ENCODE peak calls at places on chromosome 22, in seven cellular contexts. N, O, H, C, Z, V and G are unnamed samples.

GRCh38 chr22:22235564-22235963 is 9.0 kb upstream of the VPREB1 start:
- DNase-seq in N (no peak), O (peak), H (peak), C (no peak), Z (no peak), V (no peak), G (peak)

GRCh38 chr22:22576244-22576988 is 17.4 kb upstream of the PRAME start:
- DNase-seq in N (peak), O (peak), H (peak), C (peak), Z (no peak), V (no peak), G (peak)

GRCh38 chr22:43288807-43289417 is 54.3 kb downstream of the SCUBE1 start:
- DNase-seq in N (no peak), O (peak), H (no peak), C (no peak), Z (no peak), V (no peak), G (no peak)

GRCh38 chr22:20319745-20320658 is at the start of gene DGCR6L:
- DNase-seq in N (peak), O (peak), H (peak), C (peak), Z (peak), V (peak), G (peak)

GRCh38 chr22:32754413-32755041 is 47.0 kb upstream of the TIMP3 start:
- DNase-seq in N (peak), O (no peak), H (no peak), C (peak), Z (no peak), V (no peak), G (no peak)

GRCh38 chr22:20155330-20156041 is 4.6 kb upstream of the CCDC188 start:
- DNase-seq in N (no peak), O (no peak), H (no peak), C (no peak), Z (peak), V (no peak), G (peak)

GRCh38 chr22:32473388-32473952 is 1.1 kb upstream of the FBXO7 start:
- DNase-seq in N (peak), O (peak), H (peak), C (peak), Z (no peak), V (no peak), G (peak)

GRCh38 chr22:21446128-21446826 is 20.9 kb upstream of the TMEM191C start:
- DNase-seq in N (no peak), O (peak), H (no peak), C (no peak), Z (peak), V (no peak), G (no peak)

GRCh38 chr22:19194751-19195536 is 16.4 kb upstream of the SLC25A1 start:
- DNase-seq in N (no peak), O (no peak), H (no peak), C (no peak), Z (peak), V (no peak), G (no peak)

DNA sequence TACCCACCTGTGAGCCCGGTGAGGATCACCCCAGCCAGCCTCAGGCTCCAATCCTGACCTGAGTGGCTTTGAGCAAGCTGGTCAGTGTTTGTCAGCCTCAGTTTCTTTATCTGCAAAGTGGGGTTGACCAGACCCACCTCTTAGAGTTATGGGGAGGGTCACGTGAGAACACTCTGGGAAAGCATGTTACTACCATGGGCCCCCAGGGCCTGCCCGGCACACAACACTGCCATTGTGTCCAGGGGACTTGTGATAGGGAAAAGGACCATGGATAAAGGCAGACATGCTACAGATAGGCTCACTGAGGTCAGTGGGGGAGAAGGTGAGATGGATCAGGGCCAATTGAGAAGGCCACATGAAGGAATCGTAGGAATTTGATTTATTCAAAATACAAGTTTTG is 32.1 kb upstream of the SUSD2 start:
- DNase-seq in N (no peak), O (no peak), H (no peak), C (no peak), Z (no peak), V (no peak), G (no peak)
- H3K27ac ChIP-seq in N (no peak), O (no peak), H (no peak), C (no peak), Z (no peak), V (no peak), G (no peak)

DNA sequence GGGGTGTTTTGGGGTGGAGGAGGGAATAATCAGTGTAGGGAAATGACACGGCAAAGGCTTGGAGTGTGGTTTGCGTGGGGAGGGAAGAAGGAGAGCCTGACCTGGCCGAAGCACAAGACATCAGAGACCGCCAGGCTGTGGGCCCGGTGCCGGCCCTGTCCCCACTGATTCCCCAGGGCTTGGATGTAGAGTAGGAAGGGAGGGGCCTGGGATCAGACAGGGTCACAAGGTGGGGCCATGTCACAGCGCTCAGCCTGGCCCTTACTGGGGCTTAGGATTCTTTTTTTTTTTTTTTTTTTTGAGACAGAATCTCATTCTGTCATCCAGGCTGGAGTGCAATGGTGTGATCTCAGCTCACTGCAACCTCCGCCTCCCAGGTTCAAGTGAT is 9.8 kb downstream of the PICK1 start:
- DNase-seq in N (no peak), O (no peak), H (no peak), C (no peak), Z (peak), V (no peak), G (no peak)
- H3K9ac ChIP-seq in N (no peak), O (no peak), H (no peak), C (no peak), Z (no peak), V (no peak), G (no peak)

DNA sequence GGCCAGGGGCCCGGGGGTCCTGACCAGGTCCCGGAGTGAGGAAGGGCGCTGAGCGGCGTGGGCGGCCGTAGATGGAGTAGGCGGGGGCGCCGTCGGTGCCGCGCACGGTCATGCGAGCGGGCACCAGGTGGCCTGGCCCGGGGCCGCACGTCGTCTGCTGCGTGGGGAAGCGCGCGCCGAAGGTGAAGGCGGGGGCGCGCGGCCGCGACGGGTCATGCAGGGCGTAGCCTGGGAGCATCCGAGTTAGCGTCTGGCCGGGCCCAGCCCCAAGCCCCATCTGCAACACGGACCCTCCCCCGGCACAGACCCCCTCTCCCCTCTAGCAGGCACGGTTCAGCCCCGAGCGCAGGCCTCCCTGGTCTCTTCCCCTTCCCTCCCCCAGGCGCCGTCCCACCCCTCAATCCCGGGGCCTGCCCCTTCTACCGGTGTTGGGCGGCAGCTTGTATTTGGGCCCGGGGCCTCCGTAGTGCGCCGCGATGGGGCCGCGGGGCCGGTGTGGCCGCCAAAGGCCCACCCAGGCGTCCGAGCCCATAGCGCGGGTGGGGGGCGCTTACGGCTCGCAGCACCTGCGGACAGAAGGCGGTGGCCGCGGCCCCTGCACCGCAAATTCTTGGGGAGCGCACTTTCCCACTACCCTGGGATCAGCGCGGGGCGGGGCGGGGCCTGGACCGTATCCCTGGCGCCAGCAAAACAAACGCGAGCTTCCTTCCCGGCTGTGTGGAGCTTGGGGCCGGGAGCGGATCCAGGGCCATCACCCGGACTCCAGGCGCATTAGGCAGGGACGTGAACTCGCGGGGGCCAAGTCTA is 1.9 kb upstream of the TYMP start:
- DNase-seq in N (peak), O (peak), H (peak), C (peak), Z (peak), V (no peak), G (peak)
- H3K27ac ChIP-seq in N (no peak), O (no peak), H (peak), C (no peak), Z (peak), V (no peak), G (peak)

GRCh38 chr22:45552017-45552411 is 49.3 kb downstream of the FBLN1 start:
- DNase-seq in N (no peak), O (peak), H (no peak), C (no peak), Z (peak), V (no peak), G (no peak)

GRCh38 chr22:45554861-45555260 is 52.2 kb downstream of the FBLN1 start:
- DNase-seq in N (no peak), O (no peak), H (no peak), C (no peak), Z (peak), V (no peak), G (no peak)

GRCh38 chr22:45552580-45553332 is 50.1 kb downstream of the FBLN1 start:
- DNase-seq in N (peak), O (peak), H (no peak), C (peak), Z (peak), V (no peak), G (peak)

GRCh38 chr22:45554040-45554406 is 51.3 kb downstream of the FBLN1 start:
- DNase-seq in N (no peak), O (no peak), H (no peak), C (no peak), Z (peak), V (no peak), G (no peak)

DNA sequence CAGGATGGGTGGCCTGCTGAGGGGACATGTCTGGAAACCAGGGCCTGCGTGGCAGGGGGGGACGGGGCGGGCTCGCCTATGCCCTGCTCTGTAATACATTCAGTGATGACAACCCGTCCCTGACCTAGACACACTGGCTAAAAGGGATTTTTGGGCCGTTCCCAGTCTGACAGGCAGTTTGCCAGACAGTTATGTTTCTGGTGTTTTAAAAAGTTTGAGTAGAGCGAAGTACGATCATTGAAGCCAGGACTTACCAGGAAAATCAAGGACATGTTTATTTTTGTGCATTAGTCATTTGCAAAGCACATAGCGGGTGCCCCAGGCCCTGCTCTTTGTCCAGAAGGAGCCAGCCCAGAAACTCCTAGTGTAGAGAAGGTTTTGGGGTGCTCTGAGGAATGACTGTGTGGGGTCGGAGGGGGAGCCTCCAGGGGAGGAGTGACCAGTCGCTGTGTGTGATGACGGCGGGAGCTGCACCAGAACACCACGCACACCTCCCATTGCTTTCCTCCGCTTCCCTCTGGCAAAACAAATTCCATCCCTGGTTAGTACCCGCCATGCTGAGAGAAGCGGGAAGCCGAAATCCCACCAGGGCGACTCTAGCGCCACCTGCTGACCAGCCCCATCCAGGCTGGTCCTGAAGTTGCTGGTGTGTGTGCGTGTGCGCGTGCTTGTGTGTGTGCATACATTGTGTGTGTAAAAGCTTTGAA is 50.8 kb downstream of the FBLN1 start:
- DNase-seq in N (peak), O (peak), H (peak), C (peak), Z (peak), V (peak), G (peak)
- H3K9ac ChIP-seq in N (peak), O (no peak), H (peak), C (peak), Z (no peak), V (no peak), G (no peak)

DNA sequence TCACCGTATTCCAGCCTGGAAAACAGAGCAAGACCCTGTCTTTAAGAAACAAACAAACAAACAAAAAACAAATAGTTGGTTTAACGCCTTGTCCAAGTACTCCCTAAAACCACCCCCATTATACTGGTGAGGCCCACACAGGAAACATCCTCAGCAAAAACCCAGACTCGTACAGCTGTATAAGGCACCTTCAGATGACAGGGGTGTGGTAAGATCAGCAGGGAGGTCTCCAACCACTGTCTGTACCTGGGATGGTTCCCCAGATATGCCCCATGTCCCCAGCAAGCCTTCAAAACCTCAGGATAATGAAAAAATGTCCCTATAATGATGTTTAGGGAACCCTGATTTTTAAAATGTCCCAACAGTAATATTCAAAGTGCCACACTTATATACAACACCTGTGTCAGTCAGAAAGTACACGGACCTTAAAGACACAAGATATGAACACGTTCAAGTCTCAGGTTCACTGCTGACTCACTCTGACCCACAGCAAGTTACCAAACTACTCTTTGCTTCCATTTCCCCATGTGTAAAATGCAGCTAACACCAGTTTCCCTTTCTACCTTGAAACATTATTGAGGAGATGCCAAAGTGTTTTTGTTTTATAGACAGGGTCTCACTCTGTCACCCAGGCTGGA is 9.3 kb downstream of the SF3A1 start:
- DNase-seq in N (no peak), O (no peak), H (peak), C (no peak), Z (no peak), V (no peak), G (no peak)
- H3K27ac ChIP-seq in N (no peak), O (no peak), H (no peak), C (no peak), Z (no peak), V (no peak), G (no peak)

DNA sequence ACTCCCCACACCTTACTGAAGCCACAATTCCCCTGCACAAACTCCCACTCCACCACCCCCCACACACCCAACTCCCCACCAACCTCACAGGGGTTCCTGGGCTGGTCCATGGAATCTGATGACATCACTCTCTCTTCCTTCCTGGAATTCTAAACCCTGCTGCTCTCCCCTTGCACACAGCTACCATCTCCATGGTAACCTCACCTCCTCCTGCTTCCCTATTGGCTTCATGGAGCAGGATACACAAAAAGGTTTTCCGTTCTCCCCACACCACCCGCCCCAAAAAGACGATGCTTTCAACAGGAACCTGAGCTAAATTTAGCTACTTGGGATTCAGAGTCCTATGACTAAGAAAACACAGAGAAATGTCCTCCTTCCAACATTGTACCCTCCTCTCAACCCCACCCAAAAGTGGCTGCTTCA is 67.1 kb downstream of the RBFOX2 start:
- DNase-seq in N (peak), O (peak), H (no peak), C (peak), Z (peak), V (peak), G (no peak)
- H3K9ac ChIP-seq in N (no peak), O (no peak), H (no peak), C (peak), Z (no peak), V (no peak), G (no peak)

GRCh38 chr22:42257386-42257785 is 13.1 kb downstream of the TCF20 start:
- DNase-seq in N (peak), O (no peak), H (no peak), C (no peak), Z (no peak), V (no peak), G (no peak)

GRCh38 chr22:42258126-42258525 is 12.3 kb downstream of the TCF20 start:
- DNase-seq in N (no peak), O (no peak), H (no peak), C (no peak), Z (no peak), V (no peak), G (no peak)

GRCh38 chr22:42261266-42261665 is 9.2 kb downstream of the TCF20 start:
- DNase-seq in N (peak), O (no peak), H (no peak), C (no peak), Z (no peak), V (no peak), G (no peak)

DNA sequence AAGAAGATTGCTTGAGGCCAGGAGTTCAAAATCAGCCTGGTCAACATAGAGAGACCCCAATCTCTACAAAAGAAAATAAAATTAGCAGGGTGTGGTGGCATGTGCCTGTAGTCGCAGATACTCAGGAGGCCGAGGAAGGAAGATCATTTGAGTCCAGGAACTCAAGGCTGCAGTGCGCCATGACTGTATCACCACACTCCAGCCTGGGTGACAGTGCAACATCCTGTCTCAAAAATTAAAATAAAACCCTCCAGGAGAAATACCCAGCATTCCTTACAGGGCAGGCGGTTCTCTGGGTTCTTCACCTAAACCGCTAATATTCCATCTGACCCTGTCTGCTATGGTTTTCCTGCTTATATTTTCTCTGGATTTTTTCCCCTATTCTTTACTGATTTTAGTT is 13.5 kb downstream of the TCF20 start:
- DNase-seq in N (no peak), O (no peak), H (no peak), C (no peak), Z (no peak), V (no peak), G (no peak)
- H3K27ac ChIP-seq in N (no peak), O (no peak), H (no peak), C (no peak), Z (no peak), V (no peak), G (no peak)